ENCODE peak calls at places on chromosomes 3 and 15, in ten cellular contexts. P is stimulated activated CD4-positive, alpha-beta T cell treated with anti-CD3 and anti-CD28 coated beads, Interleukin-4, amount 100 ng/mL, for 1 hour; Y is BJ; R is dorsolateral prefrontal cortex; O is ELR; F is breast epithelium; E is brain microvascular endothelial cell; M is T47D; C is activated CD4-positive, alpha-beta T cell treated with anti-CD3 and anti-CD28 coated beads, Interleukin-2, amount 50 U/mL, for 48 hours; X is CD4-positive, alpha-beta T cell. L is an unnamed sample.

GRCh38 chr3:43055806-43056770 is 49.8 kb downstream of the POMGNT2 start:
- DNase-seq in P (no peak), Y (no peak), R (no peak), O (no peak), F (no peak), E (no peak), M (no peak), C (no peak), X (no peak), L (no peak)

GRCh38 chr3:144106970-144107369 is 135.3 kb downstream of the DIPK2A start:
- DNase-seq in P (no peak), Y (no peak), R (no peak), O (no peak), F (no peak), E (no peak), M (no peak), C (no peak), X (no peak), L (no peak)

GRCh38 chr15:85943825-85944224 is 135.8 kb upstream of the AGBL1 start:
- DNase-seq in P (no peak), Y (no peak), R (no peak), O (no peak), F (no peak), E (no peak), M (no peak), C (no peak), X (no peak), L (no peak)

GRCh38 chr3:57278237-57278636 is 14.2 kb downstream of the ASB14 start:
- DNase-seq in P (no peak), Y (no peak), R (no peak), O (no peak), F (no peak), E (no peak), M (no peak), C (no peak), X (no peak), L (no peak)

GRCh38 chr15:35141743-35142356 is 56.8 kb upstream of the NANOGP8 start:
- DNase-seq in P (no peak), Y (peak; percentile 50), R (no peak), O (peak; percentile 79), F (no peak), E (peak; percentile 17), M (no peak), C (no peak), X (no peak), L (no peak)

GRCh38 chr3:56467108-56467507 is 1.2 kb downstream of the ERC2 start:
- DNase-seq in P (peak; percentile 33), Y (no peak), R (peak; percentile 91), O (peak; percentile 76), F (peak; percentile 76), E (peak; percentile 70), M (peak; percentile 93), C (peak; percentile 51), X (no peak), L (peak; percentile 77)

GRCh38 chr3:110773413-110773954 is 298.1 kb upstream of the NECTIN3 start:
- DNase-seq in P (no peak), Y (no peak), R (no peak), O (peak; percentile 93), F (no peak), E (peak; percentile 92), M (no peak), C (no peak), X (no peak), L (no peak)

GRCh38 chr3:38111696-38112377 is 25.1 kb downstream of the ACAA1 start:
- DNase-seq in P (no peak), Y (no peak), R (no peak), O (no peak), F (peak; percentile 35), E (no peak), M (no peak), C (no peak), X (no peak), L (no peak)

GRCh38 chr15:100651253-100651652 is 48.9 kb downstream of the ASB7 start:
- DNase-seq in P (no peak), Y (peak; percentile 26), R (no peak), O (peak; percentile 65), F (no peak), E (peak; percentile 12), M (no peak), C (no peak), X (no peak), L (no peak)

GRCh38 chr15:30927148-30927761 is 23.5 kb downstream of the FAN1 start:
- DNase-seq in P (no peak), Y (no peak), R (no peak), O (no peak), F (no peak), E (no peak), M (no peak), C (no peak), X (no peak), L (no peak)

GRCh38 chr15:90557147-90557546 is 27.4 kb downstream of the CRTC3 start:
- DNase-seq in P (no peak), Y (no peak), R (peak; percentile 78), O (no peak), F (no peak), E (no peak), M (no peak), C (no peak), X (no peak), L (no peak)

GRCh38 chr15:91813924-91814323 is 39.6 kb upstream of the SLCO3A1 start:
- DNase-seq in P (no peak), Y (no peak), R (no peak), O (no peak), F (no peak), E (no peak), M (no peak), C (no peak), X (no peak), L (no peak)

GRCh38 chr15:47300035-47300434 is 417.3 kb upstream of the SEMA6D start:
- DNase-seq in P (no peak), Y (no peak), R (no peak), O (no peak), F (no peak), E (no peak), M (no peak), C (no peak), X (no peak), L (no peak)

GRCh38 chr3:187963677-187964385 is 190.1 kb upstream of the LPP start:
- DNase-seq in P (no peak), Y (no peak), R (no peak), O (no peak), F (no peak), E (no peak), M (no peak), C (no peak), X (no peak), L (no peak)

GRCh38 chr3:50658416-50658815 is 16.3 kb upstream of the DOCK3 start:
- DNase-seq in P (no peak), Y (peak; percentile 14), R (no peak), O (peak; percentile 54), F (no peak), E (no peak), M (no peak), C (no peak), X (no peak), L (no peak)

GRCh38 chr3:139319428-139320402 is 24.1 kb upstream of the MRPS22 start:
- DNase-seq in P (no peak), Y (no peak), R (no peak), O (peak; percentile 37), F (no peak), E (no peak), M (peak; percentile 43), C (no peak), X (no peak), L (no peak)

GRCh38 chr3:169687603-169688002 is 24.1 kb upstream of the MECOM start:
- DNase-seq in P (no peak), Y (no peak), R (no peak), O (no peak), F (no peak), E (no peak), M (no peak), C (no peak), X (no peak), L (no peak)

GRCh38 chr3:141050576-141050912 is 603 bp upstream of the SPSB4 start:
- DNase-seq in P (no peak), Y (no peak), R (no peak), O (no peak), F (no peak), E (no peak), M (no peak), C (peak; percentile 23), X (no peak), L (no peak)

GRCh38 chr15:40155270-40155910 is 5.5 kb upstream of the BUB1B start:
- DNase-seq in P (no peak), Y (no peak), R (no peak), O (no peak), F (peak; percentile 62), E (no peak), M (peak; percentile 85), C (no peak), X (no peak), L (peak; percentile 77)

GRCh38 chr3:32143849-32144757 is 37.7 kb downstream of the GPD1L start:
- DNase-seq in P (peak; percentile 15), Y (peak; percentile 55), R (no peak), O (peak; percentile 94), F (no peak), E (peak; percentile 90), M (peak; percentile 84), C (peak; percentile 60), X (peak; percentile 31), L (peak; percentile 53)

GRCh38 chr3:46100812-46101211 is 73.5 kb upstream of the XCR1 start:
- DNase-seq in P (no peak), Y (no peak), R (no peak), O (no peak), F (no peak), E (no peak), M (no peak), C (no peak), X (no peak), L (no peak)

GRCh38 chr15:63372018-63372705 is 9.5 kb downstream of the CA12 start:
- DNase-seq in P (peak; percentile 18), Y (peak; percentile 86), R (peak; percentile 71), O (peak; percentile 97), F (no peak), E (peak; percentile 95), M (no peak), C (peak; percentile 64), X (no peak), L (no peak)